ENCODE peak calls at places on chromosomes 2 and 18, in eight cellular contexts. O is AG04450; P is stimulated activated naive CD8-positive, alpha-beta T cell treated with anti-CD3 and anti-CD28 coated beads, Interleukin-15, Interleukin-2, amounts not matched to agents 100 U/mL and 50 U/mL, for 24 hours; F is neuronal stem cell; J is stimulated activated naive B cell treated with anti-CD40 and anti-IgM and Interleukin-4, amounts not matched to agents 10 μg/mL and 1 μg/mL and 100 μg/mL, for 72 hours; N is NCI-H1105; S is lower leg skin; I is epithelial cell of prostate. C is an unnamed sample.

GRCh38 chr18:77087391-77088141 is 45.0 kb downstream of the MBP start:
- DNase-seq in O (no peak), P (no peak), F (peak), J (no peak), N (no peak), S (no peak), I (no peak), C (peak)

GRCh38 chr2:232341061-232341738 is 37.4 kb upstream of the ALPP start:
- DNase-seq in O (no peak), P (no peak), F (no peak), J (no peak), N (no peak), S (no peak), I (no peak), C (no peak)

GRCh38 chr2:205658572-205658971 is 23.7 kb upstream of the NRP2 start:
- DNase-seq in O (no peak), P (no peak), F (no peak), J (no peak), N (no peak), S (no peak), I (no peak), C (no peak)

GRCh38 chr2:138122891-138123290 is 158.6 kb downstream of the HNMT start:
- DNase-seq in O (no peak), P (no peak), F (no peak), J (no peak), N (no peak), S (no peak), I (peak), C (peak)

GRCh38 chr2:235508371-235509160 is 14.7 kb downstream of the AGAP1 start:
- DNase-seq in O (no peak), P (no peak), F (no peak), J (no peak), N (no peak), S (no peak), I (no peak), C (no peak)

GRCh38 chr2:217632036-217632435 is 370.8 kb downstream of the TNS1 start:
- DNase-seq in O (no peak), P (no peak), F (no peak), J (no peak), N (no peak), S (peak), I (no peak), C (no peak)

GRCh38 chr2:8090748-8091700 is 590.8 kb upstream of the ID2 start:
- DNase-seq in O (peak), P (peak), F (no peak), J (peak), N (no peak), S (peak), I (peak), C (peak)

GRCh38 chr2:71006955-71007799 is 12.5 kb upstream of the TEX261 start:
- DNase-seq in O (no peak), P (no peak), F (no peak), J (no peak), N (no peak), S (no peak), I (no peak), C (no peak)

GRCh38 chr2:239201531-239201876 is 199.3 kb downstream of the HDAC4 start:
- DNase-seq in O (no peak), P (no peak), F (no peak), J (no peak), N (no peak), S (peak), I (no peak), C (no peak)